ENCODE peak calls at places on chromosomes 5 and 9, in nine cellular contexts. A, J, Z, Y, U, F, X, V and K are unnamed samples.

GRCh38 chr5:83900307-83900706 is 179.7 kb upstream of the HAPLN1 start:
- DNase-seq in A (no peak), J (no peak), Z (no peak), Y (no peak), U (peak; percentile 11), F (no peak), X (peak; percentile 17), V (peak; percentile 35), K (no peak)

GRCh38 chr5:116685069-116685468 is 110.4 kb upstream of the SEMA6A start:
- DNase-seq in A (no peak), J (no peak), Z (no peak), Y (no peak), U (no peak), F (no peak), X (peak; percentile 3), V (no peak), K (no peak)

GRCh38 chr9:13278368-13279246 is 885 bp downstream of the MPDZ start:
- DNase-seq in A (no peak), J (peak; percentile 50), Z (peak; percentile 73), Y (peak; percentile 89), U (peak; percentile 67), F (peak; percentile 76), X (peak; percentile 63), V (peak; percentile 89), K (no peak)

GRCh38 chr5:151595411-151595826 is 4.3 kb upstream of the FAT2 start:
- DNase-seq in A (no peak), J (no peak), Z (peak; percentile 41), Y (no peak), U (no peak), F (no peak), X (no peak), V (no peak), K (no peak)

GRCh38 chr9:97773723-97774122 is 76.6 kb upstream of the XPA start:
- DNase-seq in A (no peak), J (no peak), Z (no peak), Y (no peak), U (no peak), F (no peak), X (no peak), V (peak; percentile 59), K (no peak)

GRCh38 chr5:175809531-175810121 is 61.8 kb upstream of the CPLX2 start:
- DNase-seq in A (no peak), J (no peak), Z (no peak), Y (no peak), U (peak; percentile 53), F (no peak), X (no peak), V (peak; percentile 26), K (no peak)

GRCh38 chr9:81534138-81534865 is 155.0 kb downstream of the TLE1 start:
- DNase-seq in A (no peak), J (no peak), Z (no peak), Y (no peak), U (no peak), F (no peak), X (no peak), V (no peak), K (no peak)

GRCh38 chr5:6143523-6143922 is 234.8 kb downstream of the MED10 start:
- DNase-seq in A (no peak), J (no peak), Z (no peak), Y (no peak), U (peak; percentile 39), F (no peak), X (no peak), V (no peak), K (no peak)

GRCh38 chr5:7576023-7576715 is 180.2 kb downstream of the ADCY2 start:
- DNase-seq in A (no peak), J (no peak), Z (no peak), Y (no peak), U (no peak), F (no peak), X (no peak), V (no peak), K (no peak)

GRCh38 chr5:141491323-141492167 is 2.7 kb downstream of the PCDHGC5 start:
- DNase-seq in A (no peak), J (no peak), Z (no peak), Y (peak; percentile 84), U (peak; percentile 75), F (no peak), X (no peak), V (no peak), K (no peak)

GRCh38 chr5:132429451-132430440 is 60.2 kb downstream of the SLC22A5 start:
- DNase-seq in A (no peak), J (no peak), Z (no peak), Y (peak; percentile 60), U (no peak), F (no peak), X (no peak), V (no peak), K (no peak)

GRCh38 chr5:37197340-37198050 is 51.7 kb downstream of the CPLANE1 start:
- DNase-seq in A (peak; percentile 22), J (no peak), Z (no peak), Y (no peak), U (peak; percentile 36), F (no peak), X (no peak), V (peak; percentile 24), K (peak; percentile 15)

GRCh38 chr5:83331842-83332241 is 139.7 kb upstream of the VCAN start:
- DNase-seq in A (no peak), J (no peak), Z (no peak), Y (no peak), U (no peak), F (peak; percentile 37), X (no peak), V (no peak), K (no peak)

GRCh38 chr5:96657068-96657467 is 5.1 kb upstream of the CAST start:
- DNase-seq in A (peak; percentile 51), J (no peak), Z (no peak), Y (no peak), U (no peak), F (no peak), X (no peak), V (peak; percentile 78), K (no peak)

GRCh38 chr5:128287740-128288139 is 204.2 kb downstream of the SLC12A2 start:
- DNase-seq in A (no peak), J (no peak), Z (no peak), Y (no peak), U (no peak), F (no peak), X (no peak), V (no peak), K (no peak)

GRCh38 chr9:78235296-78235770 is 542 bp upstream of the CEP78 start:
- DNase-seq in A (no peak), J (no peak), Z (no peak), Y (no peak), U (no peak), F (peak; percentile 17), X (no peak), V (peak; percentile 33), K (no peak)

GRCh38 chr9:78236511-78236950 is 656 bp downstream of the CEP78 start:
- DNase-seq in A (no peak), J (no peak), Z (no peak), Y (no peak), U (peak; percentile 58), F (no peak), X (no peak), V (no peak), K (peak; percentile 1)

GRCh38 chr9:78234810-78235209 is 1.1 kb upstream of the CEP78 start:
- DNase-seq in A (no peak), J (no peak), Z (no peak), Y (no peak), U (no peak), F (no peak), X (no peak), V (peak; percentile 49), K (no peak)

GRCh38 chr9:78235771-78236510 is at the start of gene CEP78:
- DNase-seq in A (peak; percentile 91), J (peak; percentile 96), Z (peak; percentile 91), Y (peak; percentile 97), U (peak; percentile 98), F (peak; percentile 93), X (peak; percentile 97), V (peak; percentile 95), K (peak; percentile 82)

GRCh38 chr9:78230761-78231160 is 5.1 kb upstream of the CEP78 start:
- DNase-seq in A (no peak), J (no peak), Z (no peak), Y (no peak), U (no peak), F (no peak), X (no peak), V (no peak), K (no peak)
- TF ChIP-seq CTCF in A (no peak), J (no peak), Z (no peak), Y (no peak), U (no peak), F (no peak), X (no peak), V (no peak), K (no peak)

GRCh38 chr9:34362614-34363013 is 14.1 kb downstream of the MYORG start:
- DNase-seq in A (no peak), J (no peak), Z (no peak), Y (peak; percentile 61), U (no peak), F (no peak), X (no peak), V (no peak), K (no peak)
- H3K4me3 ChIP-seq in A (no peak overlapping the region), J (no peak overlapping the region), Z (no peak overlapping the region), Y (no peak overlapping the region), U (no peak overlapping the region), F (no peak overlapping the region), X (no peak overlapping the region), V (no peak overlapping the region), K (no peak overlapping the region)

DNA sequence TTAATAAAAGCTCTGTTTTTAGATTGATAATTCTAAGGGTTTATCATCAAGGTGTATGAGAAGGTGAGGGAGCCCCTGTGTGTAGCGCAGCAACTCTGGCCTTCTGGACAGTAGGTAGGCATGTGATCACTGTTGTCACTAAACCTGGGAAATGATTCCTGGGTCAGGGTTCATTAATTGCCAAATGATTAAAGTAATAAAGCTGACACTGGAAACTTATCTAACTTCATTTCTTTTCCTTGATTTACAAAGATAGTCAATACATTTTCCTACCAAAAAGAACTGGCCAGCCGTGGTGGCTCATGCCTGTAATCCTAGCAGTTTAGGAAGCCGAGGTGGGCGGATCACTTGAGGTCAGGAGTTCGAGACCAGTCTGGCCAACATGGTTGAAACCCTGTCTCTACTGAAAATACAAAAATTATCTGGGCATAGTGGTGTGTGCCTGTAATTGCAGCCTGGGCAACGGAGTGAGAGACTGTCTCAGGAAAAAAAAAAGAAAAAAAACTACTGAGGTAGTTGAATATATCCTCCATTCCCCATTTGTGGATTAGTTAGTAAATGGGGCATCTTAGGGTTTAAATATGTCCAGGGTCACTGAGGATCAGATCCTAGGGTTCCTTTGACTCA is 2.4 kb downstream of the EHMT1 start:
- DNase-seq in A (no peak), J (no peak), Z (no peak), Y (no peak), U (peak; percentile 48), F (no peak), X (no peak), V (peak; percentile 35), K (no peak)
- TF ChIP-seq CTCF in A (no peak), J (peak; percentile 26), Z (no peak), Y (no peak), U (no peak), F (peak; percentile 50), X (peak; percentile 38), V (peak; percentile 31), K (peak; percentile 29)

DNA sequence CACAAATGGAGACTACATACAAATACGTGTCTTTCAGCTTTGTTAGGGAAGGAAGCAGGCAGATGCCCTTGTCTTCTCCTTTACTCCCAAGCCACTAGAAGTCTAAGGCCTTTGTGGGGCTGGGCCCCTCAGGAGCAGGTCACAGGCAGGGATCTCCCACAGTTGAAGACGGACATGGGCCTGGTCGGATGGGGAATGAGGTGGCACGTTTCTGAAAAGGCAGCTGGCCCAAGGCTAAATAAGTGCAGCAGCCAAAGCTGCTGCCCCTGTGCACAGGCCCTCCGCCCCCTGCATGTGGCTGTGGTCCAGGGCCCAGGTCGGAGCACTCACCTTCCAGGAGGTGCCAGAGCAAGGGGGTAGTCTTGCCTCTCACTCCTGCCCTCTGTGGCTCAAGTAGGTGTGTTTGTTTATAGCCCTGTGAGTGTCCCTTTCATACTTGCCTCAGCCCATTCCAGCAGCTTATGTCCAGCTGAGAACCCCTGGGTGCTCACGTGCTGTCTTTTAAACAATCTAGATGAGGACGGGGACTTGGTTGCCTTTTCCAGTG is 1.8 kb downstream of the SQSTM1 start:
- DNase-seq in A (no peak), J (peak; percentile 40), Z (no peak), Y (no peak), U (no peak), F (no peak), X (no peak), V (no peak), K (no peak)
- H3K4me3 ChIP-seq in A (no peak overlapping the region), J (peak overlapping the region; percentile 97), Z (peak overlapping the region; percentile 67), Y (no peak overlapping the region), U (peak overlapping the region; percentile 92), F (peak overlapping the region; percentile 97), X (no peak overlapping the region), V (peak overlapping the region; percentile 91), K (no peak overlapping the region)